ENCODE peak calls at places on chromosomes 2 and 18, in seven cellular contexts. One of them, this sample, is unnamed. For H3K4me1, the result is how much of the 10 kb centered on the place peaks cover.

GRCh38 chr2:75481041-75481836 is 79.5 kb downstream of the EVA1A start:
- DNase-seq in BE2C: no peak
- DNase-seq in kidney: no peak
- DNase-seq in right lobe of liver: no peak
- DNase-seq in GM23248: peak
- DNase-seq in CD8-positive, alpha-beta memory T cell: no peak
- DNase-seq in IMR-90: peak
- DNase-seq in this sample: peak

GRCh38 chr2:216497808-216498366 is 757 bp upstream of the RPL37A start:
- DNase-seq in GM23248: peak
- DNase-seq in right lobe of liver: no peak
- DNase-seq in BE2C: no peak
- DNase-seq in CD8-positive, alpha-beta memory T cell: no peak
- DNase-seq in IMR-90: no peak
- DNase-seq in kidney: no peak
- DNase-seq in this sample: no peak

GRCh38 chr2:17771956-17772355 is 18.0 kb downstream of the GEN1 start:
- DNase-seq in GM23248: no peak
- DNase-seq in right lobe of liver: no peak
- DNase-seq in BE2C: no peak
- DNase-seq in IMR-90: no peak
- DNase-seq in kidney: no peak
- DNase-seq in CD8-positive, alpha-beta memory T cell: no peak
- DNase-seq in this sample: no peak

GRCh38 chr18:67514465-67514864 is 2.1 kb downstream of the DSEL start:
- DNase-seq in right lobe of liver: no peak
- DNase-seq in kidney: no peak
- DNase-seq in IMR-90: peak
- DNase-seq in GM23248: no peak
- DNase-seq in CD8-positive, alpha-beta memory T cell: no peak
- DNase-seq in BE2C: no peak
- DNase-seq in this sample: peak

GRCh38 chr18:44039216-44039615 is 641.5 kb upstream of the SETBP1 start:
- DNase-seq in CD8-positive, alpha-beta memory T cell: no peak
- DNase-seq in kidney: no peak
- DNase-seq in IMR-90: no peak
- DNase-seq in GM23248: no peak
- DNase-seq in BE2C: no peak
- DNase-seq in right lobe of liver: no peak
- DNase-seq in this sample: peak

GRCh38 chr2:16322308-16323130 is 343.1 kb downstream of the CYRIA start:
- DNase-seq in BE2C: peak
- DNase-seq in GM23248: no peak
- DNase-seq in kidney: no peak
- DNase-seq in right lobe of liver: no peak
- DNase-seq in CD8-positive, alpha-beta memory T cell: no peak
- DNase-seq in IMR-90: no peak
- DNase-seq in this sample: no peak

GRCh38 chr2:222930862-222931261 is 70.0 kb downstream of the ACSL3 start:
- DNase-seq in BE2C: no peak
- DNase-seq in GM23248: no peak
- DNase-seq in right lobe of liver: no peak
- DNase-seq in kidney: no peak
- DNase-seq in CD8-positive, alpha-beta memory T cell: no peak
- DNase-seq in IMR-90: peak
- DNase-seq in this sample: no peak

GRCh38 chr2:85178980-85179411 is 45.8 kb downstream of the TCF7L1 start:
- DNase-seq in BE2C: no peak
- DNase-seq in IMR-90: no peak
- DNase-seq in right lobe of liver: no peak
- DNase-seq in GM23248: no peak
- DNase-seq in kidney: no peak
- DNase-seq in CD8-positive, alpha-beta memory T cell: no peak
- DNase-seq in this sample: no peak

GRCh38 chr2:100285691-100286090 is 36.6 kb downstream of the LONRF2 start:
- DNase-seq in BE2C: no peak
- DNase-seq in right lobe of liver: no peak
- DNase-seq in IMR-90: peak
- DNase-seq in GM23248: peak
- DNase-seq in kidney: no peak
- DNase-seq in CD8-positive, alpha-beta memory T cell: no peak
- DNase-seq in this sample: peak

GRCh38 chr2:147844691-147845607 is at the start of gene ACVR2A:
- DNase-seq in right lobe of liver: peak
- DNase-seq in BE2C: peak
- DNase-seq in kidney: peak
- DNase-seq in GM23248: peak
- DNase-seq in IMR-90: peak
- DNase-seq in CD8-positive, alpha-beta memory T cell: peak
- DNase-seq in this sample: peak

GRCh38 chr2:109507828-109508227 is 105.9 kb downstream of the SEPTIN10 start:
- DNase-seq in BE2C: no peak
- DNase-seq in right lobe of liver: no peak
- DNase-seq in CD8-positive, alpha-beta memory T cell: no peak
- DNase-seq in kidney: no peak
- DNase-seq in IMR-90: no peak
- DNase-seq in GM23248: no peak
- DNase-seq in this sample: no peak

GRCh38 chr18:76803814-76804213 is 18.5 kb upstream of the ZNF236 start:
- DNase-seq in BE2C: peak
- DNase-seq in CD8-positive, alpha-beta memory T cell: peak
- DNase-seq in IMR-90: peak
- DNase-seq in right lobe of liver: peak
- DNase-seq in kidney: no peak
- DNase-seq in GM23248: peak
- DNase-seq in this sample: peak

GRCh38 chr2:26471766-26472706 is 5.9 kb downstream of the OTOF start:
- DNase-seq in right lobe of liver: no peak
- DNase-seq in kidney: peak
- DNase-seq in GM23248: no peak
- DNase-seq in CD8-positive, alpha-beta memory T cell: no peak
- DNase-seq in IMR-90: no peak
- DNase-seq in BE2C: peak
- DNase-seq in this sample: no peak

GRCh38 chr2:226638576-226638975 is 161.0 kb downstream of the IRS1 start:
- DNase-seq in kidney: no peak
- DNase-seq in CD8-positive, alpha-beta memory T cell: no peak
- DNase-seq in right lobe of liver: no peak
- DNase-seq in GM23248: no peak
- DNase-seq in IMR-90: peak
- DNase-seq in BE2C: no peak
- DNase-seq in this sample: peak

GRCh38 chr18:34709631-34710429 is at the start of gene DTNA:
- DNase-seq in GM23248: peak
- DNase-seq in CD8-positive, alpha-beta memory T cell: no peak
- DNase-seq in BE2C: no peak
- DNase-seq in right lobe of liver: no peak
- DNase-seq in kidney: no peak
- DNase-seq in IMR-90: peak
- DNase-seq in this sample: peak

GRCh38 chr18:52409732-52410131 is 69.7 kb downstream of the DCC start:
- DNase-seq in kidney: no peak
- DNase-seq in CD8-positive, alpha-beta memory T cell: no peak
- DNase-seq in right lobe of liver: no peak
- DNase-seq in GM23248: no peak
- DNase-seq in BE2C: no peak
- DNase-seq in IMR-90: no peak
- DNase-seq in this sample: no peak

GRCh38 chr2:21305581-21305980 is 181.8 kb downstream of the TDRD15 start:
- DNase-seq in GM23248: no peak
- DNase-seq in IMR-90: no peak
- DNase-seq in BE2C: no peak
- DNase-seq in right lobe of liver: no peak
- DNase-seq in CD8-positive, alpha-beta memory T cell: no peak
- DNase-seq in kidney: no peak
- DNase-seq in this sample: no peak

GRCh38 chr2:226838758-226839555 is 3.1 kb downstream of the RHBDD1 start:
- DNase-seq in right lobe of liver: no peak
- DNase-seq in IMR-90: no peak
- DNase-seq in GM23248: no peak
- DNase-seq in CD8-positive, alpha-beta memory T cell: no peak
- DNase-seq in kidney: no peak
- DNase-seq in BE2C: no peak
- DNase-seq in this sample: no peak

GRCh38 chr18:55407774-55408535 is 180.0 kb downstream of the TCF4 start:
- DNase-seq in IMR-90: no peak
- DNase-seq in CD8-positive, alpha-beta memory T cell: no peak
- DNase-seq in kidney: no peak
- DNase-seq in BE2C: no peak
- DNase-seq in right lobe of liver: no peak
- DNase-seq in GM23248: no peak
- DNase-seq in this sample: no peak

GRCh38 chr2:188403676-188404075 is 112.0 kb downstream of the GULP1 start:
- DNase-seq in CD8-positive, alpha-beta memory T cell: no peak
- DNase-seq in right lobe of liver: no peak
- DNase-seq in kidney: no peak
- DNase-seq in BE2C: no peak
- DNase-seq in GM23248: no peak
- DNase-seq in IMR-90: peak
- DNase-seq in this sample: peak

GRCh38 chr2:108169982-108170625 is 69.7 kb upstream of the SULT1C3 start:
- DNase-seq in GM23248: peak
- DNase-seq in right lobe of liver: no peak
- DNase-seq in IMR-90: peak
- DNase-seq in BE2C: no peak
- DNase-seq in CD8-positive, alpha-beta memory T cell: no peak
- DNase-seq in kidney: no peak
- DNase-seq in this sample: peak

DNA sequence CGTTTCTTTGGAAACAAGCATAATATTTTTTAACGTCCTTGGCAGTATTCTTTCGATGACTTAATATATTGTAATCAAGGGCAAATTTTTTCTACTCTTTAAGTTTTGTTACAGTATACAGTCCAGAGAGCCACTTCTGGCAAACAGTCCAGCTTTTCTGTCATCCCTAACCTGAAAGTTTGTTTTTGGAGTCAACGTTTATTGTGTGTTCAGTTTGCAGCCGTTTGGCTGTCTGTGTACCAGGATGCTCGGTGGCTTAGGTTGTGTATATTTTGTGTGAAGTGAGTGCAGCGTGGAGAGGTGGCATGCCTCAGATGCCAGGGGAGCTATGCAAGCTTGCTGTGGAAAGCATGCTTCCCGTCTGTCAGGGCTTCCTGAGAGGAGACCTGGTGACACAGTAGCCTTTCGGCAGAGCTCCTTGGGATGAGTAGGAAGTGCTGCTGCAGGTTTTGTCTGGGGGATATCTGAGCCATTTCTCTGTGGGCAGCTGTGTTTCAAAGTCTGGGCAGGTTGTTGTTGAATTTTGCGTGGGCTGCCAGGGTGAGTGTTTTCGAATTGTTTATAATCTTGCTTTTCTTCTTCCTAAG is 14.7 kb downstream of the MAP3K20 start:
- DNase-seq in CD8-positive, alpha-beta memory T cell: no peak
- DNase-seq in kidney: no peak
- DNase-seq in BE2C: no peak
- DNase-seq in GM23248: peak
- DNase-seq in IMR-90: peak
- DNase-seq in right lobe of liver: no peak
- DNase-seq in this sample: peak
- H3K4me1 ChIP-seq in CD8-positive, alpha-beta memory T cell: under half
- H3K4me1 ChIP-seq in kidney: under half
- H3K4me1 ChIP-seq in BE2C: under half
- H3K4me1 ChIP-seq in GM23248: under half
- H3K4me1 ChIP-seq in IMR-90: under half
- H3K4me1 ChIP-seq in right lobe of liver: under half
- H3K4me1 ChIP-seq in this sample: under half

GRCh38 chr2:235649418-235649817 is 155.6 kb downstream of the AGAP1 start:
- DNase-seq in GM23248: no peak
- DNase-seq in IMR-90: no peak
- DNase-seq in right lobe of liver: no peak
- DNase-seq in kidney: no peak
- DNase-seq in BE2C: no peak
- DNase-seq in CD8-positive, alpha-beta memory T cell: no peak
- DNase-seq in this sample: no peak

GRCh38 chr2:235647836-235648235 is 154.0 kb downstream of the AGAP1 start:
- DNase-seq in kidney: no peak
- DNase-seq in CD8-positive, alpha-beta memory T cell: no peak
- DNase-seq in IMR-90: no peak
- DNase-seq in BE2C: no peak
- DNase-seq in GM23248: no peak
- DNase-seq in right lobe of liver: no peak
- DNase-seq in this sample: no peak

GRCh38 chr2:235654115-235654514 is 160.3 kb downstream of the AGAP1 start:
- DNase-seq in CD8-positive, alpha-beta memory T cell: no peak
- DNase-seq in IMR-90: peak
- DNase-seq in BE2C: no peak
- DNase-seq in GM23248: peak
- DNase-seq in right lobe of liver: no peak
- DNase-seq in kidney: no peak
- DNase-seq in this sample: peak

GRCh38 chr2:235647264-235647663 is 153.4 kb downstream of the AGAP1 start:
- DNase-seq in right lobe of liver: no peak
- DNase-seq in GM23248: no peak
- DNase-seq in kidney: no peak
- DNase-seq in IMR-90: no peak
- DNase-seq in BE2C: no peak
- DNase-seq in CD8-positive, alpha-beta memory T cell: no peak
- DNase-seq in this sample: no peak

GRCh38 chr2:235651643-235652042 is 157.8 kb downstream of the AGAP1 start:
- DNase-seq in IMR-90: no peak
- DNase-seq in CD8-positive, alpha-beta memory T cell: no peak
- DNase-seq in kidney: no peak
- DNase-seq in GM23248: no peak
- DNase-seq in right lobe of liver: no peak
- DNase-seq in BE2C: no peak
- DNase-seq in this sample: no peak
- H3K4me1 ChIP-seq in IMR-90: under half
- H3K4me1 ChIP-seq in CD8-positive, alpha-beta memory T cell: under half
- H3K4me1 ChIP-seq in kidney: under half
- H3K4me1 ChIP-seq in GM23248: under half
- H3K4me1 ChIP-seq in right lobe of liver: under half
- H3K4me1 ChIP-seq in BE2C: under half
- H3K4me1 ChIP-seq in this sample: under half

GRCh38 chr18:23220355-23220754 is 85.1 kb downstream of the CABLES1 start:
- DNase-seq in GM23248: no peak
- DNase-seq in BE2C: no peak
- DNase-seq in kidney: peak
- DNase-seq in CD8-positive, alpha-beta memory T cell: peak
- DNase-seq in right lobe of liver: no peak
- DNase-seq in IMR-90: no peak
- DNase-seq in this sample: no peak
- H3K4me1 ChIP-seq in GM23248: under half
- H3K4me1 ChIP-seq in BE2C: under half
- H3K4me1 ChIP-seq in kidney: under half
- H3K4me1 ChIP-seq in CD8-positive, alpha-beta memory T cell: under half
- H3K4me1 ChIP-seq in right lobe of liver: under half
- H3K4me1 ChIP-seq in IMR-90: under half
- H3K4me1 ChIP-seq in this sample: under half

DNA sequence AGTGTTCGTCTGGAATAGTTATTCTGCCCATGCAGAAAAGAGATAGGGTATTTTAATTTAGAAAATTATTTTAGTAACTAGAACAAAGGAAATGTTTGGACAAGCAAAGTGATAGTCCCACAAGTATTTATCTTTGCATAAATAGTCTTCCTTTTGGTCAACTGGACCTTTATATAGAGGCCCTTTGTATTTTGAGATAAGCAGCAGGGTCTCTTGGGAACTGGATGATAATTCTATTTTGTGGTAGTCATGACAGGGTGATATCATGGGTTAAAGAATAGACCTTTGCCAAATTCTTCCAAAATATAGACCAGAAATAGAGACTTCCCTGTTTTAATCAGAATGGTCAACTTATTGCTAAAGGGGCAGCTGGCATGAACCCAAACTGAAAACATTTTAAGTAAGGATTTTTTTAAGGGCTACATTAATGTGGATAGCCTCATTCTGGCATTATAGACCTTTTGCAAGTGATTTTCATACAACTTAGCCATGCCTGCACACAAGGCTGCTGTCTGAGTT is 10.5 kb downstream of the PLEK start:
- DNase-seq in right lobe of liver: no peak
- DNase-seq in BE2C: no peak
- DNase-seq in IMR-90: no peak
- DNase-seq in GM23248: no peak
- DNase-seq in CD8-positive, alpha-beta memory T cell: no peak
- DNase-seq in kidney: no peak
- DNase-seq in this sample: no peak
- H3K4me1 ChIP-seq in right lobe of liver: under half
- H3K4me1 ChIP-seq in BE2C: under half
- H3K4me1 ChIP-seq in IMR-90: under half
- H3K4me1 ChIP-seq in GM23248: under half
- H3K4me1 ChIP-seq in CD8-positive, alpha-beta memory T cell: half or more
- H3K4me1 ChIP-seq in kidney: under half
- H3K4me1 ChIP-seq in this sample: under half